ENCODE peak calls at places on chromosomes 7 and 10, in nine cellular contexts. A, F, O, R, E, W, G, M and K are unnamed samples.

GRCh38 chr10:123529146-123529760 is 136.9 kb upstream of the GPR26 start:
- DNase-seq in A (no peak), W (no peak), O (no peak), E (no peak), F (no peak), M (no peak), R (no peak), G (no peak), K (no peak)

GRCh38 chr7:16223963-16224707 is 197.2 kb downstream of the CRPPA start:
- DNase-seq in G (no peak), O (no peak), F (no peak), W (no peak), R (no peak), M (no peak), E (no peak), A (no peak), K (no peak)

GRCh38 chr7:50069613-50070012 is 23.4 kb downstream of the ZPBP start:
- DNase-seq in G (no peak), R (peak), E (peak), W (no peak), A (no peak), O (no peak), M (no peak), F (no peak), K (peak)

GRCh38 chr10:18472977-18473376 is 178.4 kb downstream of the NSUN6 start:
- DNase-seq in R (no peak), G (no peak), W (no peak), A (no peak), M (no peak), E (no peak), F (no peak), O (no peak), K (no peak)

GRCh38 chr7:7956531-7957221 is 11.9 kb upstream of the GLCCI1 start:
- DNase-seq in F (no peak), O (no peak), W (no peak), M (no peak), R (no peak), E (no peak), G (no peak), A (no peak), K (no peak)

GRCh38 chr7:106022193-106022821 is 59.2 kb downstream of the CDHR3 start:
- DNase-seq in F (no peak), A (no peak), O (no peak), W (peak), R (no peak), E (peak), G (peak), M (no peak), K (no peak)

GRCh38 chr10:124722812-124723783 is 21.1 kb downstream of the FAM53B start:
- DNase-seq in R (peak), G (peak), W (no peak), M (no peak), F (no peak), O (peak), A (no peak), E (peak), K (peak)

GRCh38 chr10:70567603-70568002 is 34.9 kb downstream of the PRF1 start:
- DNase-seq in E (no peak), R (peak), W (no peak), A (no peak), F (no peak), M (no peak), G (no peak), O (no peak), K (no peak)

GRCh38 chr10:108445746-108446145 is 1281.2 kb upstream of the SORCS1 start:
- DNase-seq in R (no peak), E (no peak), M (no peak), G (no peak), W (no peak), O (no peak), A (no peak), F (no peak), K (no peak)

GRCh38 chr10:74813371-74813770 is 13.0 kb upstream of the KAT6B start:
- DNase-seq in R (no peak), M (no peak), O (no peak), W (no peak), F (no peak), E (no peak), A (no peak), G (no peak), K (peak)

GRCh38 chr7:4249241-4249640 is 432.9 kb upstream of the FOXK1 start:
- DNase-seq in M (no peak), W (no peak), A (no peak), E (no peak), G (no peak), R (no peak), O (no peak), F (no peak), K (no peak)

GRCh38 chr10:110504111-110504735 is 6.5 kb downstream of the DUSP5 start:
- DNase-seq in F (no peak), G (peak), E (peak), W (peak), O (peak), M (peak), R (peak), A (no peak), K (peak)

GRCh38 chr10:50552771-50553535 is 70.8 kb downstream of the SGMS1 start:
- DNase-seq in A (no peak), O (no peak), F (no peak), M (no peak), G (peak), R (no peak), W (peak), E (no peak), K (no peak)

GRCh38 chr7:32301427-32301826 is 188.8 kb downstream of the LSM5 start:
- DNase-seq in W (no peak), G (no peak), E (no peak), A (no peak), M (no peak), F (no peak), R (no peak), O (no peak), K (no peak)

GRCh38 chr7:87934699-87935372 is 785 bp downstream of the ADAM22 start:
- DNase-seq in R (no peak), M (peak), G (peak), A (no peak), F (no peak), E (no peak), W (no peak), O (no peak), K (no peak)

GRCh38 chr10:102327641-102328040 is 67.9 kb upstream of the NFKB2 start:
- DNase-seq in M (no peak), R (no peak), O (no peak), E (no peak), A (no peak), G (no peak), W (no peak), F (no peak), K (no peak)

GRCh38 chr10:74333174-74333573 is 182.2 kb downstream of the ADK start:
- DNase-seq in W (no peak), E (no peak), F (no peak), G (no peak), A (no peak), M (no peak), R (no peak), O (no peak), K (no peak)

GRCh38 chr10:61835069-61835908 is 66.2 kb upstream of the ARID5B start:
- DNase-seq in E (peak), M (no peak), A (peak), O (no peak), W (peak), R (no peak), G (peak), F (no peak), K (no peak)

GRCh38 chr10:63977329-63977923 is 456.2 kb downstream of the REEP3 start:
- DNase-seq in R (no peak), E (no peak), F (no peak), G (peak), W (no peak), A (peak), O (no peak), M (no peak), K (no peak)

GRCh38 chr7:139693651-139694388 is 84.0 kb downstream of the HIPK2 start:
- DNase-seq in G (no peak), M (no peak), W (no peak), E (no peak), A (no peak), F (no peak), R (no peak), O (no peak), K (no peak)
- H3K27ac ChIP-seq in G (no peak), M (no peak), W (no peak), E (no peak), A (no peak), F (no peak), R (no peak), O (no peak), K (no peak)

DNA sequence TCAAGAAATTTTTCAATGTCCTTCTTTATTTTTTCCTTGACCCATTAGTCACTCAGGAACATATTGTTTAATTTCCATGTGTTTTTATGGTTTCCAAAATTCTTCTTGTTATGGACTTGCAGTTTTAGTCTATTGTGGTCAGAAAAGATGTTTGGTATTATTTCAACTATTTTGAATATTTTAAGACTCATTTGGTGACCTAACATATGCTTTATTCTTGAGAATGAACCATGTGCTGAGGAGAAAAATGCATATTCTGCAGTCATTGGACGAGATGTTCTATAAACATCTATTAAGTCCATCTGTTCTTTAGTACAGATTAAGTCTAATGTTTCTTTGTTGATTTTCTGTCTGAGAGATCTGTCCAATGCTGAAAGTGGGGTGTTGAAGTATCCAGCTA is 42.3 kb upstream of the MDFIC start:
- DNase-seq in G (no peak), W (no peak), M (no peak), E (no peak), O (no peak), A (no peak), F (no peak), R (no peak), K (no peak)
- TF ChIP-seq EP300 in G (no peak), W (no peak), M (no peak), E (no peak), O (no peak), A (no peak), F (no peak), R (no peak), K (no peak)

DNA sequence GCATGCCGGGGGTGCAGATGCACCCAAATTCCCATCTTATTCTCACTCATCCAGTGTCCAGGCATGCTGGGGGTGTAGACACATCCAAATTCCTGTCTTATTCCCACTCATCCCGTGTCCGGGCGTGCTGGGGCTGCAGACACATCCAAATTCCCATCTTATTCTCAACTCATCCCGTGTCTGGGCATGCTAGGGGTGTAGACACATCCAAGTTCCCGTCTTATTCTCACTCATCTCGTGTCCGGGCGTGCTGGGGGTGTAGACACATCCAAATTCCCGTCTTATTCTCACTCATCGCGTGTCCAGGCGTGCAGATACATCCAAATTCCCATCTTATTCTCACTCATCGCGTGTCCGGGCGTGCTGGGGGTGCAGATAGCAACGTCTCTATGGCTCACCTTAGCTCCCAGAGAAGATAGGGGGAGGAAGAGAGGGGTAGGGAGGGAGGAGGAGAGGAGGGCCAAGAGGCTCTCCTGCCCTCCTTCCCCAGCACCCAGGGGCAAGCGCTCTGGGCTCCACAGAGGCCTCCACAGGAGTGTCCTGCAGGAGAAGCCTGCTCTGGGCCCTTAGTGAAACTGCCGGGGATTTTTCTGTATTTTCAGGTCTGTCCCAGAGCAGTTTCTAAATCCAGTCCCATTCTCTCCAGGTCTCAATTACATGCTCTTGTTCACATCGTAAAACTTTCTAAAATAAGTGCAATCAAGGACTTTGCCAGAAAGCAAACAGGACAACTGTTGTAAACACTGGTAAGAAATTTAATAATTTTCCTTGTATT is 210.8 kb downstream of the DIP2C start:
- DNase-seq in R (no peak), A (no peak), F (no peak), O (no peak), M (no peak), W (no peak), G (no peak), E (no peak), K (no peak)
- H3K4me3 ChIP-seq in R (no peak), A (no peak), F (no peak), O (no peak), M (no peak), W (no peak), G (no peak), E (no peak), K (no peak)

GRCh38 chr10:69382382-69383117 is 34.2 kb downstream of the TACR2 start:
- DNase-seq in O (no peak), M (no peak), R (no peak), E (no peak), G (no peak), F (no peak), W (no peak), A (no peak), K (no peak)
- H3K27ac ChIP-seq in O (peak), M (no peak), R (no peak), E (no peak), G (no peak), F (no peak), W (peak), A (peak), K (no peak)